ENCODE peak calls at places on chromosomes 1 and 21, in five cellular contexts. One of them, this sample, is unnamed.
A peak's percentile ranks its signal among the peaks of the same experiment; 100 is the strongest.

GRCh38 chr1:154479764-154480421 is 22.1 kb upstream of the TDRD10 start:
- DNase-seq in mammary epithelial cell: peak; percentile 74
- DNase-seq in transverse colon: peak; percentile 69
- DNase-seq in cardiac muscle cell: peak; percentile 92
- DNase-seq in left ventricle myocardium inferior: no peak
- DNase-seq in this sample: peak; percentile 73

GRCh38 chr1:53733975-53734649 is 4.9 kb downstream of the GLIS1 start:
- DNase-seq in left ventricle myocardium inferior: no peak
- DNase-seq in cardiac muscle cell: no peak
- DNase-seq in mammary epithelial cell: no peak
- DNase-seq in transverse colon: no peak
- DNase-seq in this sample: no peak

GRCh38 chr1:219304227-219305226 is 130.8 kb downstream of the LYPLAL1 start:
- DNase-seq in mammary epithelial cell: peak; percentile 43
- DNase-seq in transverse colon: no peak
- DNase-seq in left ventricle myocardium inferior: peak; percentile 46
- DNase-seq in cardiac muscle cell: peak; percentile 50
- DNase-seq in this sample: no peak

GRCh38 chr1:193388165-193388564 is 201.8 kb upstream of the B3GALT2 start:
- DNase-seq in cardiac muscle cell: no peak
- DNase-seq in transverse colon: no peak
- DNase-seq in left ventricle myocardium inferior: no peak
- DNase-seq in mammary epithelial cell: no peak
- DNase-seq in this sample: no peak

GRCh38 chr1:101188311-101188710 is 48.5 kb upstream of the S1PR1 start:
- DNase-seq in cardiac muscle cell: no peak
- DNase-seq in transverse colon: no peak
- DNase-seq in mammary epithelial cell: peak; percentile 13
- DNase-seq in left ventricle myocardium inferior: no peak
- DNase-seq in this sample: no peak

GRCh38 chr1:7186382-7187120 is 401.3 kb downstream of the CAMTA1 start:
- DNase-seq in mammary epithelial cell: no peak
- DNase-seq in left ventricle myocardium inferior: no peak
- DNase-seq in transverse colon: no peak
- DNase-seq in cardiac muscle cell: no peak
- DNase-seq in this sample: no peak

GRCh38 chr1:230108580-230108979 is 41.5 kb downstream of the GALNT2 start:
- DNase-seq in mammary epithelial cell: no peak
- DNase-seq in left ventricle myocardium inferior: no peak
- DNase-seq in cardiac muscle cell: no peak
- DNase-seq in transverse colon: no peak
- DNase-seq in this sample: no peak

GRCh38 chr1:153395776-153396175 is 4.9 kb upstream of the S100A8 start:
- DNase-seq in cardiac muscle cell: no peak
- DNase-seq in mammary epithelial cell: no peak
- DNase-seq in transverse colon: no peak
- DNase-seq in left ventricle myocardium inferior: no peak
- DNase-seq in this sample: no peak

GRCh38 chr1:171841931-171842723 is 829 bp downstream of the DNM3 start:
- DNase-seq in left ventricle myocardium inferior: no peak
- DNase-seq in cardiac muscle cell: no peak
- DNase-seq in transverse colon: no peak
- DNase-seq in mammary epithelial cell: peak; percentile 34
- DNase-seq in this sample: peak; percentile 12

GRCh38 chr1:90434460-90434859 is 282.6 kb downstream of the BARHL2 start:
- DNase-seq in cardiac muscle cell: peak; percentile 5
- DNase-seq in transverse colon: no peak
- DNase-seq in mammary epithelial cell: no peak
- DNase-seq in left ventricle myocardium inferior: no peak
- DNase-seq in this sample: no peak

GRCh38 chr21:41707231-41707988 is 59.4 kb downstream of the RIPK4 start:
- DNase-seq in cardiac muscle cell: no peak
- DNase-seq in transverse colon: no peak
- DNase-seq in left ventricle myocardium inferior: no peak
- DNase-seq in mammary epithelial cell: peak; percentile 74
- DNase-seq in this sample: no peak

GRCh38 chr21:43726686-43727570 is 8.0 kb downstream of the PDXK start:
- DNase-seq in left ventricle myocardium inferior: peak; percentile 36
- DNase-seq in mammary epithelial cell: no peak
- DNase-seq in transverse colon: no peak
- DNase-seq in cardiac muscle cell: no peak
- DNase-seq in this sample: no peak

GRCh38 chr1:166271151-166271538 is 104.3 kb upstream of the FAM78B start:
- DNase-seq in mammary epithelial cell: no peak
- DNase-seq in transverse colon: no peak
- DNase-seq in cardiac muscle cell: no peak
- DNase-seq in left ventricle myocardium inferior: no peak
- DNase-seq in this sample: no peak

GRCh38 chr21:43193651-43194302 is 25.0 kb downstream of the CRYAA start:
- DNase-seq in transverse colon: no peak
- DNase-seq in mammary epithelial cell: peak; percentile 96
- DNase-seq in cardiac muscle cell: peak; percentile 90
- DNase-seq in left ventricle myocardium inferior: peak; percentile 62
- DNase-seq in this sample: peak; percentile 73

GRCh38 chr21:39010629-39011404 is 172.4 kb downstream of the PSMG1 start:
- DNase-seq in cardiac muscle cell: no peak
- DNase-seq in left ventricle myocardium inferior: no peak
- DNase-seq in transverse colon: no peak
- DNase-seq in mammary epithelial cell: no peak
- DNase-seq in this sample: no peak

GRCh38 chr1:178145605-178146004 is 51.7 kb downstream of the RASAL2 start:
- DNase-seq in transverse colon: no peak
- DNase-seq in cardiac muscle cell: no peak
- DNase-seq in left ventricle myocardium inferior: no peak
- DNase-seq in mammary epithelial cell: no peak
- DNase-seq in this sample: no peak

GRCh38 chr1:10402729-10403274 is 3.9 kb downstream of the PGD start:
- DNase-seq in cardiac muscle cell: no peak
- DNase-seq in transverse colon: no peak
- DNase-seq in left ventricle myocardium inferior: no peak
- DNase-seq in mammary epithelial cell: no peak
- DNase-seq in this sample: no peak

GRCh38 chr1:156797212-156797871 is 19.3 kb downstream of the SH2D2A start:
- DNase-seq in transverse colon: peak; percentile 50
- DNase-seq in cardiac muscle cell: peak; percentile 57
- DNase-seq in mammary epithelial cell: peak; percentile 47
- DNase-seq in left ventricle myocardium inferior: no peak
- DNase-seq in this sample: peak; percentile 68

GRCh38 chr1:25204797-25205441 is 27.4 kb downstream of the SYF2 start:
- DNase-seq in left ventricle myocardium inferior: no peak
- DNase-seq in mammary epithelial cell: peak; percentile 17
- DNase-seq in transverse colon: no peak
- DNase-seq in cardiac muscle cell: peak; percentile 74
- DNase-seq in this sample: no peak

GRCh38 chr1:214504330-214504729 is 47.1 kb downstream of the PTPN14 start:
- DNase-seq in transverse colon: no peak
- DNase-seq in cardiac muscle cell: no peak
- DNase-seq in mammary epithelial cell: no peak
- DNase-seq in left ventricle myocardium inferior: no peak
- DNase-seq in this sample: no peak

GRCh38 chr1:59751801-59752200 is 62.9 kb upstream of the HOOK1 start:
- DNase-seq in left ventricle myocardium inferior: no peak
- DNase-seq in transverse colon: no peak
- DNase-seq in cardiac muscle cell: no peak
- DNase-seq in mammary epithelial cell: peak; percentile 36
- DNase-seq in this sample: no peak

GRCh38 chr1:42282867-42283583 is 52.0 kb downstream of the FOXJ3 start:
- DNase-seq in transverse colon: no peak
- DNase-seq in left ventricle myocardium inferior: no peak
- DNase-seq in cardiac muscle cell: peak; percentile 16
- DNase-seq in mammary epithelial cell: peak; percentile 65
- DNase-seq in this sample: no peak

GRCh38 chr1:55334140-55334539 is 119.0 kb upstream of the USP24 start:
- DNase-seq in mammary epithelial cell: no peak
- DNase-seq in transverse colon: no peak
- DNase-seq in left ventricle myocardium inferior: no peak
- DNase-seq in cardiac muscle cell: peak; percentile 23
- DNase-seq in this sample: no peak

GRCh38 chr1:54238353-54239040 is 38.5 kb downstream of the MRPL37 start:
- DNase-seq in mammary epithelial cell: no peak
- DNase-seq in left ventricle myocardium inferior: no peak
- DNase-seq in transverse colon: no peak
- DNase-seq in cardiac muscle cell: no peak
- DNase-seq in this sample: no peak

GRCh38 chr1:116345830-116346229 is 27.2 kb upstream of the ATP1A1 start:
- DNase-seq in mammary epithelial cell: no peak
- DNase-seq in transverse colon: no peak
- DNase-seq in cardiac muscle cell: no peak
- DNase-seq in left ventricle myocardium inferior: no peak
- DNase-seq in this sample: no peak

DNA sequence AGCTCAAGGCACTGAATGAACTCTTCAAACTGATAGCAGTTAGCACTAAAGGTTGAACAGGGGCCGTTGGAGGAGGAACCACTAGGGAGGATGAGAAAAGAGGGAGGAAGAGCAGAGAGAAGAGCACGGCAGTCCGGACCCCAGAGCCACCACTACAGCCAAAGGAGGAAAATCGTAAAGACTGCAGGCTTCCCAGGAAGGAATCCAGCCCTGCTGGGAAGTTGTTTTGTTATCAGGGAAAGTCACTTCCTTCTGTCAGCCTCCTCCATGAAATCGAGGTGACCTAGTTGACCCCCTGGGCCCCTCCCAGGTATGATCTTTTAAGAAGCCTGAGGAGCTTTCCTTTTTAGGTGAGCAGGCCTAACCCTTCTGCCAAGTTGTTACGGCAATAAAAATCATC is 88.2 kb downstream of the PBX1 start:
- DNase-seq in left ventricle myocardium inferior: no peak
- DNase-seq in cardiac muscle cell: no peak
- DNase-seq in mammary epithelial cell: no peak
- DNase-seq in transverse colon: peak; percentile 76
- DNase-seq in this sample: no peak
- H3K4me1 ChIP-seq in left ventricle myocardium inferior: peaks cover 74% of the 10 kb centered on the region
- H3K4me1 ChIP-seq in cardiac muscle cell: peaks cover 41% of the 10 kb centered on the region
- H3K4me1 ChIP-seq in mammary epithelial cell: peaks cover 5% of the 10 kb centered on the region
- H3K4me1 ChIP-seq in transverse colon: peaks cover 60% of the 10 kb centered on the region
- H3K4me1 ChIP-seq in this sample: no peaks in the 10 kb centered on the region

GRCh38 chr1:201941420-201942128 is 4.8 kb downstream of the LMOD1 start:
- DNase-seq in transverse colon: no peak
- DNase-seq in left ventricle myocardium inferior: no peak
- DNase-seq in cardiac muscle cell: no peak
- DNase-seq in mammary epithelial cell: no peak
- DNase-seq in this sample: no peak
- H3K4me1 ChIP-seq in transverse colon: no peaks in the 10 kb centered on the region
- H3K4me1 ChIP-seq in left ventricle myocardium inferior: peaks cover 24% of the 10 kb centered on the region
- H3K4me1 ChIP-seq in cardiac muscle cell: peaks cover 52% of the 10 kb centered on the region
- H3K4me1 ChIP-seq in mammary epithelial cell: peaks cover 10% of the 10 kb centered on the region
- H3K4me1 ChIP-seq in this sample: no peaks in the 10 kb centered on the region

GRCh38 chr1:61152706-61153105 is 70.3 kb downstream of the NFIA start:
- DNase-seq in mammary epithelial cell: no peak
- DNase-seq in cardiac muscle cell: no peak
- DNase-seq in transverse colon: no peak
- DNase-seq in left ventricle myocardium inferior: no peak
- DNase-seq in this sample: no peak

GRCh38 chr1:61158592-61158991 is 76.2 kb downstream of the NFIA start:
- DNase-seq in transverse colon: no peak
- DNase-seq in mammary epithelial cell: no peak
- DNase-seq in cardiac muscle cell: no peak
- DNase-seq in left ventricle myocardium inferior: no peak
- DNase-seq in this sample: no peak

GRCh38 chr1:61157420-61157987 is 75.1 kb downstream of the NFIA start:
- DNase-seq in cardiac muscle cell: peak; percentile 93
- DNase-seq in mammary epithelial cell: peak; percentile 56
- DNase-seq in transverse colon: no peak
- DNase-seq in left ventricle myocardium inferior: no peak
- DNase-seq in this sample: no peak

GRCh38 chr1:61160526-61160925 is 78.2 kb downstream of the NFIA start:
- DNase-seq in left ventricle myocardium inferior: no peak
- DNase-seq in transverse colon: no peak
- DNase-seq in mammary epithelial cell: peak; percentile 55
- DNase-seq in cardiac muscle cell: peak; percentile 38
- DNase-seq in this sample: no peak

DNA sequence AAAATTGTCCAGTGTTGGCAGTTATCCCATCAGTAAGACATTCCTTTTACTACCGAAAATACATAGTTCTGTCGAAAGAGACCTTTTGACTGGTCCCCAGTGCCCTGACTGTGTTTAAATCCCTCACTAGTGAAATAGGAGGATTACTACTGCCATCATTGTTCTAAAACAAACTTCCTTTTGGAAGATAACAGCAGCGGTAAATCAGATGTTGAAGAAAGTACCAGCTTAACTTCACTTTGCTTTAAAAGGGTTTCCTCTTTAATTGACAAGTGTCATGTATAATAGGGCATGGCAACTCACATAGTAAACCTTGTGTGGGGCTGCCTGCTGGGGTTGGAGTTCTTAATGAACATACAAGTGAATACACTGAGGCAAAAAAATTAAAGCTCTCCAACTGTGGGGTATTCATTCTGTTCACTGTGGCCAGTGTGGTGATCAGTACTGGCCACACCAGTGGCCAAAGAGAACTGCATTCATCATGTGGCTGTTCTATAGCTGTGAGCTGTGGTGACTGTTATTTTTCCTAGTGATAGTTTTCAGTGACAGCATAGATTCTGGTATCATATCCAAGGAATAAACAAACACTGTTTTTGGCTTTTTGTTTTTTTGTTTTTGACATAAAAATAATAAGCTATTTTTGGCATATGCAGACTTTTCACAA is 74.3 kb downstream of the NFIA start:
- DNase-seq in transverse colon: no peak
- DNase-seq in mammary epithelial cell: no peak
- DNase-seq in cardiac muscle cell: no peak
- DNase-seq in left ventricle myocardium inferior: no peak
- DNase-seq in this sample: no peak
- H3K4me1 ChIP-seq in transverse colon: peaks cover 35% of the 10 kb centered on the region
- H3K4me1 ChIP-seq in mammary epithelial cell: peaks cover 9% of the 10 kb centered on the region
- H3K4me1 ChIP-seq in cardiac muscle cell: peaks cover 20% of the 10 kb centered on the region
- H3K4me1 ChIP-seq in left ventricle myocardium inferior: peaks cover 80% of the 10 kb centered on the region
- H3K4me1 ChIP-seq in this sample: no peaks in the 10 kb centered on the region

GRCh38 chr1:234604726-234605492 is 5.1 kb downstream of the IRF2BP2 start:
- DNase-seq in transverse colon: no peak
- DNase-seq in mammary epithelial cell: peak; percentile 47
- DNase-seq in left ventricle myocardium inferior: no peak
- DNase-seq in cardiac muscle cell: peak; percentile 59
- DNase-seq in this sample: no peak
- H3K4me1 ChIP-seq in transverse colon: peaks cover 43% of the 10 kb centered on the region
- H3K4me1 ChIP-seq in mammary epithelial cell: peaks cover 26% of the 10 kb centered on the region
- H3K4me1 ChIP-seq in left ventricle myocardium inferior: peaks cover 83% of the 10 kb centered on the region
- H3K4me1 ChIP-seq in cardiac muscle cell: peaks cover 34% of the 10 kb centered on the region
- H3K4me1 ChIP-seq in this sample: peaks cover 26% of the 10 kb centered on the region

GRCh38 chr1:117971777-117972176 is 42.2 kb downstream of the WDR3 start:
- DNase-seq in left ventricle myocardium inferior: no peak
- DNase-seq in mammary epithelial cell: no peak
- DNase-seq in cardiac muscle cell: no peak
- DNase-seq in transverse colon: no peak
- DNase-seq in this sample: no peak
- H3K4me1 ChIP-seq in left ventricle myocardium inferior: no peaks in the 10 kb centered on the region
- H3K4me1 ChIP-seq in mammary epithelial cell: no peaks in the 10 kb centered on the region
- H3K4me1 ChIP-seq in cardiac muscle cell: no peaks in the 10 kb centered on the region
- H3K4me1 ChIP-seq in transverse colon: no peaks in the 10 kb centered on the region
- H3K4me1 ChIP-seq in this sample: no peaks in the 10 kb centered on the region

GRCh38 chr1:228543396-228543795 is 56.2 kb downstream of the RNF187 start:
- DNase-seq in transverse colon: no peak
- DNase-seq in cardiac muscle cell: no peak
- DNase-seq in mammary epithelial cell: no peak
- DNase-seq in left ventricle myocardium inferior: no peak
- DNase-seq in this sample: no peak
- H3K4me1 ChIP-seq in transverse colon: no peaks in the 10 kb centered on the region
- H3K4me1 ChIP-seq in cardiac muscle cell: no peaks in the 10 kb centered on the region
- H3K4me1 ChIP-seq in mammary epithelial cell: peaks cover 3% of the 10 kb centered on the region
- H3K4me1 ChIP-seq in left ventricle myocardium inferior: peaks cover 13% of the 10 kb centered on the region
- H3K4me1 ChIP-seq in this sample: no peaks in the 10 kb centered on the region

This sample was measured in BE2C.